ENCODE peak calls at places on chromosome 21, in four cellular contexts. One of them, this sample, is unnamed. For H3K9me3, the result is how much of the 10 kb centered on the place peaks cover.

GRCh38 chr21:45153358-45154318 is 79.3 kb downstream of the ADARB1 start:
- DNase-seq in Peyer's patch: no peak
- DNase-seq in OCI-LY7: peak
- DNase-seq in heart left ventricle: peak
- DNase-seq in this sample: no peak

GRCh38 chr21:32562426-32562825 is 22.9 kb downstream of the TCP10L start:
- DNase-seq in Peyer's patch: no peak
- DNase-seq in heart left ventricle: no peak
- DNase-seq in OCI-LY7: no peak
- DNase-seq in this sample: no peak

GRCh38 chr21:42753804-42754203 is 100.4 kb downstream of the PDE9A start:
- DNase-seq in heart left ventricle: no peak
- DNase-seq in Peyer's patch: no peak
- DNase-seq in OCI-LY7: no peak
- DNase-seq in this sample: no peak

GRCh38 chr21:42455196-42455595 is 40.8 kb downstream of the RSPH1 start:
- DNase-seq in Peyer's patch: peak
- DNase-seq in OCI-LY7: peak
- DNase-seq in heart left ventricle: no peak
- DNase-seq in this sample: no peak

GRCh38 chr21:29656504-29657227 is 283.1 kb downstream of the GRIK1 start:
- DNase-seq in heart left ventricle: no peak
- DNase-seq in OCI-LY7: no peak
- DNase-seq in Peyer's patch: no peak
- DNase-seq in this sample: no peak

GRCh38 chr21:40707271-40707670 is 139.7 kb downstream of the DSCAM start:
- DNase-seq in heart left ventricle: no peak
- DNase-seq in OCI-LY7: no peak
- DNase-seq in Peyer's patch: no peak
- DNase-seq in this sample: no peak

GRCh38 chr21:46002841-46003574 is 21.4 kb downstream of the COL6A1 start:
- DNase-seq in OCI-LY7: no peak
- DNase-seq in Peyer's patch: peak
- DNase-seq in heart left ventricle: peak
- DNase-seq in this sample: peak

GRCh38 chr21:26388731-26389231 is 184.3 kb downstream of the CYYR1 start:
- DNase-seq in Peyer's patch: no peak
- DNase-seq in heart left ventricle: no peak
- DNase-seq in OCI-LY7: no peak
- DNase-seq in this sample: no peak

GRCh38 chr21:41362605-41363369 is 960 bp downstream of the MX2 start:
- DNase-seq in OCI-LY7: no peak
- DNase-seq in Peyer's patch: peak
- DNase-seq in heart left ventricle: no peak
- DNase-seq in this sample: no peak

GRCh38 chr21:26982767-26983166 is 15.9 kb upstream of the ADAMTS5 start:
- DNase-seq in Peyer's patch: no peak
- DNase-seq in heart left ventricle: no peak
- DNase-seq in OCI-LY7: no peak
- DNase-seq in this sample: no peak

GRCh38 chr21:43278766-43279577 is 110.2 kb downstream of the CRYAA start:
- DNase-seq in OCI-LY7: no peak
- DNase-seq in Peyer's patch: no peak
- DNase-seq in heart left ventricle: peak
- DNase-seq in this sample: no peak

GRCh38 chr21:26686278-26686677 is 113.2 kb upstream of the CYYR1 start:
- DNase-seq in Peyer's patch: no peak
- DNase-seq in OCI-LY7: peak
- DNase-seq in heart left ventricle: no peak
- DNase-seq in this sample: no peak

GRCh38 chr21:44402323-44403105 is 49.1 kb downstream of the TRPM2 start:
- DNase-seq in OCI-LY7: no peak
- DNase-seq in heart left ventricle: no peak
- DNase-seq in Peyer's patch: no peak
- DNase-seq in this sample: no peak

GRCh38 chr21:15514073-15514946 is 215.5 kb upstream of the USP25 start:
- DNase-seq in Peyer's patch: no peak
- DNase-seq in OCI-LY7: peak
- DNase-seq in heart left ventricle: no peak
- DNase-seq in this sample: no peak

GRCh38 chr21:38234395-38235142 is 22.2 kb upstream of the KCNJ15 start:
- DNase-seq in Peyer's patch: no peak
- DNase-seq in heart left ventricle: no peak
- DNase-seq in OCI-LY7: no peak
- DNase-seq in this sample: no peak

GRCh38 chr21:45255381-45256020 is 32.2 kb downstream of the POFUT2 start:
- DNase-seq in OCI-LY7: peak
- DNase-seq in Peyer's patch: peak
- DNase-seq in heart left ventricle: no peak
- DNase-seq in this sample: no peak

GRCh38 chr21:30306821-30307330 is 13.2 kb downstream of the KRTAP26-1 start:
- DNase-seq in OCI-LY7: no peak
- DNase-seq in heart left ventricle: no peak
- DNase-seq in Peyer's patch: no peak
- DNase-seq in this sample: no peak

GRCh38 chr21:42562816-42563215 is 49.2 kb downstream of the SLC37A1 start:
- DNase-seq in Peyer's patch: no peak
- DNase-seq in heart left ventricle: peak
- DNase-seq in OCI-LY7: no peak
- DNase-seq in this sample: no peak

GRCh38 chr21:41241341-41241740 is 73.4 kb downstream of the BACE2 start:
- DNase-seq in heart left ventricle: no peak
- DNase-seq in Peyer's patch: no peak
- DNase-seq in OCI-LY7: no peak
- DNase-seq in this sample: no peak

GRCh38 chr21:42093991-42094417 is 22.9 kb downstream of the UMODL1 start:
- DNase-seq in Peyer's patch: no peak
- DNase-seq in OCI-LY7: no peak
- DNase-seq in heart left ventricle: peak
- DNase-seq in this sample: peak

GRCh38 chr21:29303301-29303700 is 4.6 kb downstream of the BACH1 start:
- DNase-seq in Peyer's patch: no peak
- DNase-seq in heart left ventricle: no peak
- DNase-seq in OCI-LY7: no peak
- DNase-seq in this sample: no peak

GRCh38 chr21:15850645-15851044 is 120.9 kb downstream of the USP25 start:
- DNase-seq in heart left ventricle: no peak
- DNase-seq in Peyer's patch: no peak
- DNase-seq in OCI-LY7: no peak
- DNase-seq in this sample: no peak

GRCh38 chr21:45574081-45574501 is 31.9 kb upstream of the SLC19A1 start:
- DNase-seq in Peyer's patch: peak
- DNase-seq in heart left ventricle: no peak
- DNase-seq in OCI-LY7: no peak
- DNase-seq in this sample: no peak

GRCh38 chr21:14737278-14737677 is 191.2 kb upstream of the SAMSN1 start:
- DNase-seq in heart left ventricle: no peak
- DNase-seq in OCI-LY7: no peak
- DNase-seq in Peyer's patch: no peak
- DNase-seq in this sample: no peak

GRCh38 chr21:26769613-26770188 is 75.5 kb downstream of the ADAMTS1 start:
- DNase-seq in heart left ventricle: no peak
- DNase-seq in Peyer's patch: no peak
- DNase-seq in OCI-LY7: no peak
- DNase-seq in this sample: no peak

GRCh38 chr21:38476385-38476784 is 21.9 kb downstream of the ERG start:
- DNase-seq in heart left ventricle: no peak
- DNase-seq in Peyer's patch: no peak
- DNase-seq in OCI-LY7: no peak
- DNase-seq in this sample: peak

GRCh38 chr21:42395910-42396625 is at the start of gene TMPRSS3:
- DNase-seq in OCI-LY7: no peak
- DNase-seq in heart left ventricle: no peak
- DNase-seq in Peyer's patch: no peak
- DNase-seq in this sample: no peak

GRCh38 chr21:34129039-34129891 is 55.9 kb downstream of the MRPS6 start:
- DNase-seq in Peyer's patch: no peak
- DNase-seq in OCI-LY7: no peak
- DNase-seq in heart left ventricle: peak
- DNase-seq in this sample: peak

GRCh38 chr21:21751286-21751685 is 753.1 kb downstream of the NCAM2 start:
- DNase-seq in heart left ventricle: no peak
- DNase-seq in OCI-LY7: no peak
- DNase-seq in Peyer's patch: no peak
- DNase-seq in this sample: no peak

GRCh38 chr21:28252923-28253322 is 739.8 kb downstream of the LTN1 start:
- DNase-seq in OCI-LY7: no peak
- DNase-seq in Peyer's patch: no peak
- DNase-seq in heart left ventricle: no peak
- DNase-seq in this sample: no peak
- H3K9me3 ChIP-seq in OCI-LY7: under half
- H3K9me3 ChIP-seq in Peyer's patch: under half
- H3K9me3 ChIP-seq in heart left ventricle: under half
- H3K9me3 ChIP-seq in this sample: under half

GRCh38 chr21:36635991-36636390 is 62.9 kb upstream of the SIM2 start:
- DNase-seq in Peyer's patch: no peak
- DNase-seq in OCI-LY7: no peak
- DNase-seq in heart left ventricle: no peak
- DNase-seq in this sample: no peak
- H3K9me3 ChIP-seq in Peyer's patch: under half
- H3K9me3 ChIP-seq in OCI-LY7: under half
- H3K9me3 ChIP-seq in heart left ventricle: under half
- H3K9me3 ChIP-seq in this sample: under half

GRCh38 chr21:9839011-9839661 is 682.2 kb upstream of the TPTE start:
- DNase-seq in Peyer's patch: no peak
- DNase-seq in heart left ventricle: peak
- DNase-seq in OCI-LY7: no peak
- DNase-seq in this sample: peak
- H3K9me3 ChIP-seq in Peyer's patch: under half
- H3K9me3 ChIP-seq in heart left ventricle: under half
- H3K9me3 ChIP-seq in OCI-LY7: under half
- H3K9me3 ChIP-seq in this sample: under half

GRCh38 chr21:28144089-28144488 is 848.6 kb downstream of the LTN1 start:
- DNase-seq in Peyer's patch: no peak
- DNase-seq in heart left ventricle: no peak
- DNase-seq in OCI-LY7: no peak
- DNase-seq in this sample: no peak
- H3K9me3 ChIP-seq in Peyer's patch: under half
- H3K9me3 ChIP-seq in heart left ventricle: under half
- H3K9me3 ChIP-seq in OCI-LY7: under half
- H3K9me3 ChIP-seq in this sample: under half

GRCh38 chr21:8990326-8991087 is 1530.9 kb upstream of the TPTE start:
- DNase-seq in Peyer's patch: no peak
- DNase-seq in heart left ventricle: no peak
- DNase-seq in OCI-LY7: no peak
- DNase-seq in this sample: no peak

GRCh38 chr21:8991088-8991907 is 1530.1 kb upstream of the TPTE start:
- DNase-seq in heart left ventricle: no peak
- DNase-seq in Peyer's patch: no peak
- DNase-seq in OCI-LY7: no peak
- DNase-seq in this sample: no peak

GRCh38 chr21:8992731-8993174 is 1528.6 kb upstream of the TPTE start:
- DNase-seq in heart left ventricle: no peak
- DNase-seq in OCI-LY7: no peak
- DNase-seq in Peyer's patch: peak
- DNase-seq in this sample: no peak

GRCh38 chr21:8993284-8993942 is 1528.0 kb upstream of the TPTE start:
- DNase-seq in heart left ventricle: no peak
- DNase-seq in Peyer's patch: no peak
- DNase-seq in OCI-LY7: no peak
- DNase-seq in this sample: no peak

GRCh38 chr21:8991968-8992621 is 1529.3 kb upstream of the TPTE start:
- DNase-seq in heart left ventricle: no peak
- DNase-seq in Peyer's patch: no peak
- DNase-seq in OCI-LY7: no peak
- DNase-seq in this sample: no peak
- H3K9me3 ChIP-seq in heart left ventricle: under half
- H3K9me3 ChIP-seq in Peyer's patch: under half
- H3K9me3 ChIP-seq in OCI-LY7: under half
- H3K9me3 ChIP-seq in this sample: under half

DNA sequence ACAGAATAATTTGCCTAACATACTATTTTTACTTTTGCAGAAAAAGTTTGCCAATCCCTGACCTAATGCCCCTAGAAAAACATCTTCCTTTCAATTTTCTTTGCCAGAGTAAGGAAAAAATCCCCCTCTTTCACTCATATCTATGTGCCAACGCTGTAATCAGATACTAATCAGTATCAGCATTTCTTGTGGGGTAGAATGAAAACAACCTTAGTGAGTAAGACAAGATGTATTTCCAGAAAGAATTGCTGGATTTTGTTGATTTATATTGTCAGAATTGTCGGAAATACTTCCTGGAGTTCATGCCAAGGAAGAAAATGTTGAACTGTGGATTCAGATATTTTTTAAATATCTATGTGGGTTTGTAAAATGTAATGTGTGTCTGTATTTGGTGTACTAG is 1893.8 kb downstream of the NCAM2 start:
- DNase-seq in OCI-LY7: no peak
- DNase-seq in Peyer's patch: no peak
- DNase-seq in heart left ventricle: no peak
- DNase-seq in this sample: no peak
- H3K9me3 ChIP-seq in OCI-LY7: under half
- H3K9me3 ChIP-seq in Peyer's patch: under half
- H3K9me3 ChIP-seq in heart left ventricle: under half
- H3K9me3 ChIP-seq in this sample: under half

This sample was measured in heart right ventricle.